ENCODE peak calls at places on chromosome 16, in four cellular contexts. One of them, this sample, is unnamed.

GRCh38 chr16:57720142-57720575 is 15.4 kb upstream of the KATNB1 start:
- DNase-seq in brain microvascular endothelial cell: peak; percentile 60
- DNase-seq in RWPE2: no peak
- DNase-seq in AG10803: peak; percentile 50
- DNase-seq in this sample: peak; percentile 75

GRCh38 chr16:26709175-26709574 is 357.6 kb upstream of the C16orf82 start:
- DNase-seq in brain microvascular endothelial cell: no peak
- DNase-seq in RWPE2: no peak
- DNase-seq in AG10803: no peak
- DNase-seq in this sample: no peak

GRCh38 chr16:49457196-49457595 is 83.6 kb downstream of the C16orf78 start:
- DNase-seq in brain microvascular endothelial cell: no peak
- DNase-seq in RWPE2: no peak
- DNase-seq in AG10803: no peak
- DNase-seq in this sample: no peak

GRCh38 chr16:70520612-70521297 is 2.6 kb downstream of the COG4 start:
- DNase-seq in brain microvascular endothelial cell: peak; percentile 52
- DNase-seq in RWPE2: no peak
- DNase-seq in AG10803: peak; percentile 67
- DNase-seq in this sample: peak; percentile 67

GRCh38 chr16:70697601-70698170 is 11.8 kb upstream of the MTSS2 start:
- DNase-seq in brain microvascular endothelial cell: no peak
- DNase-seq in RWPE2: no peak
- DNase-seq in AG10803: peak; percentile 81
- DNase-seq in this sample: no peak

GRCh38 chr16:84919751-84920150 is 91.6 kb downstream of the ZDHHC7 start:
- DNase-seq in brain microvascular endothelial cell: no peak
- DNase-seq in RWPE2: no peak
- DNase-seq in AG10803: no peak
- DNase-seq in this sample: no peak

GRCh38 chr16:89584768-89585549 is 9.4 kb downstream of the CPNE7 start:
- DNase-seq in brain microvascular endothelial cell: no peak
- DNase-seq in RWPE2: peak; percentile 72
- DNase-seq in AG10803: no peak
- DNase-seq in this sample: no peak

GRCh38 chr16:86051376-86052114 is 152.6 kb downstream of the IRF8 start:
- DNase-seq in brain microvascular endothelial cell: no peak
- DNase-seq in RWPE2: peak; percentile 60
- DNase-seq in AG10803: peak; percentile 16
- DNase-seq in this sample: no peak

GRCh38 chr16:53816211-53816610 is 112.3 kb downstream of the FTO start:
- DNase-seq in brain microvascular endothelial cell: no peak
- DNase-seq in RWPE2: no peak
- DNase-seq in AG10803: peak; percentile 51
- DNase-seq in this sample: no peak

GRCh38 chr16:19809121-19809635 is 75.5 kb downstream of the GPRC5B start:
- DNase-seq in brain microvascular endothelial cell: no peak
- DNase-seq in RWPE2: no peak
- DNase-seq in AG10803: peak; percentile 18
- DNase-seq in this sample: peak; percentile 71

GRCh38 chr16:72285324-72285723 is 113.4 kb upstream of the PMFBP1 start:
- DNase-seq in brain microvascular endothelial cell: no peak
- DNase-seq in RWPE2: no peak
- DNase-seq in AG10803: no peak
- DNase-seq in this sample: no peak

GRCh38 chr16:46883690-46884512 is at the start of gene GPT2:
- DNase-seq in brain microvascular endothelial cell: peak; percentile 93
- DNase-seq in RWPE2: peak; percentile 99
- DNase-seq in AG10803: peak; percentile 95
- DNase-seq in this sample: peak; percentile 96
- H3K4me3 ChIP-seq in brain microvascular endothelial cell: peak within 1 kb of the TSS; percentile 92
- H3K4me3 ChIP-seq in RWPE2: peak within 1 kb of the TSS; percentile 84
- H3K4me3 ChIP-seq in AG10803: peak within 1 kb of the TSS; percentile 91
- H3K4me3 ChIP-seq in this sample: peak within 1 kb of the TSS; percentile 94

DNA sequence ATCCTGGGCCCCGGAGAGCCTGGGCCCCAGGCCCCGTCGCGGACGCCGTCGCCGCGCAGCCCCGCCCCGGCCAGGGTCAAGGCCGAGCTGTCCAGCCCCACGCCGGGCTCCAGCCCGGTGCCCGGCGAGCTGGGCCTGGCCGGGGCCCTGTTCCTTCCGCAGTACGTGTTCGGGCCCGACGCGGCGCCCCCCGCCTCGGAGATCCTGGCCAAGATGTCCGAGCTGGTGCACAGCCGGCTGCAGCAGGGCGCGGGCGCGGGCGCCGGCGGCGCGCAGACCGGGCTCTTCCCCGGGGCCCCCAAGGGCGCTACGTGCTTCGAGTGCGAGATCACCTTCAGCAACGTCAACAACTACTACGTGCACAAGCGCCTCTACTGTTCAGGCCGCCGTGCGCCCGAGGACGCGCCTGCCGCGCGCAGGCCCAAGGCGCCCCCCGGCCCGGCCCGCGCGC is 36.8 kb upstream of the ZC3H18 start:
- DNase-seq in brain microvascular endothelial cell: peak; percentile 7
- DNase-seq in RWPE2: no peak
- DNase-seq in AG10803: peak; percentile 56
- DNase-seq in this sample: peak; percentile 30
- H3K4me3 ChIP-seq in brain microvascular endothelial cell: peak overlapping the region; percentile 15
- H3K4me3 ChIP-seq in RWPE2: peak overlapping the region; percentile 99
- H3K4me3 ChIP-seq in AG10803: peak overlapping the region; percentile 27
- H3K4me3 ChIP-seq in this sample: no peak overlapping the region

DNA sequence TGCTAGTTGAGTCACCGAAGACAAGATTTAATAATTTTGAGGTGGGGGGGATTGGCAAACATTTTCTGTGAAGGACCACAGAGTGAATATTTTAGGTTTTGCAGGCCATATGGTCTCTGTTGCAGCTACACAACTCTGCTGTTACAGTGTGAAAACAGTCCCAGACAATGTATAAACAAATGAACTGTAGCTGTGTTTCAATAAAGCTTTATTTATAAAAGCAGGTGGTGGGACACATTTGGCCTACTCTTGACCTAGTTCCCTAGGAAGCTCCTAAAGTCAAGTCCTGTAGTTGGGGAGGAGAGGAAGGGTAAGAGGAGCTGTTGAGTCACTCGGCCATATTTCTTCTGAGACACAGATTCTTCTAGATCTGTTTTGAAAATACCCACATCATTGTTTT is 92.3 kb downstream of the SDR42E1 start:
- DNase-seq in brain microvascular endothelial cell: no peak
- DNase-seq in RWPE2: no peak
- DNase-seq in AG10803: no peak
- DNase-seq in this sample: no peak
- H3K4me3 ChIP-seq in brain microvascular endothelial cell: no peak overlapping the region
- H3K4me3 ChIP-seq in RWPE2: no peak overlapping the region
- H3K4me3 ChIP-seq in AG10803: no peak overlapping the region
- H3K4me3 ChIP-seq in this sample: no peak overlapping the region

DNA sequence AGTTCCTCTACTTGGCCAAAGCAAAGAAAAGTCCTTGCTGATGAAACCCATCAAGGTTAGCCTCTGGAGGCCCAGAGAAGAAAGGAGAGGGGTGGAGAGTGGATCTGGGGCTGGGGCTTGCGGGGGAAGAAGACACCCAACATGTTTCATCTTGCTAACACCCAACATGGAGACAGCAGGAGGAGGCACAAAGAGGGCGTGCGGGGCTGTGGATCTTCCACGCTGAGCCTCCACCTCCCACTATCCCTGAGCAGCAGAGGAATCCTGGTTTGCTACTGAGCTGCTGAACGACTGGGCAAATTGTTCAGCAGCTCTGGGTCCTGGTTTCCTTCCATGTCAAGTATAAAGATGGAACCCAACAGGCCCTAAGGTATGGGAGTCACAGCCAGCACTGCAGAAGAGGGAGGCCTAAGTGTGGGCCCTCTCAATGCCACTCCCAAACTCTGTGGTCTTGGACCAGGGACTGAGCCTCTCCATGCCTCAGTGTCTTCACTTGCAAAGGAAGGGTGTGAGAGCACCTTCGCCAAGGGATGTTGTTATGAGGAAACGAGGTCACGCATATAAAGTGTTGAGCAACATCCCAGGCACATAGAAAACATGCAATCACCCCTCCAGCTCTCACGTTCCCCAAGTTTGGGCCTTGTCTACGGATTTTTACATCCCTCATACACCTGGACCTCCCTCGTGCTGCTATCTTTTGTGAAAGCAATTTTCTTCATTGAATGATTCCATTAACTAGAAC is 122.5 kb downstream of the XYLT1 start:
- DNase-seq in brain microvascular endothelial cell: no peak
- DNase-seq in RWPE2: no peak
- DNase-seq in AG10803: no peak
- DNase-seq in this sample: no peak
- H3K4me3 ChIP-seq in brain microvascular endothelial cell: no peak overlapping the region
- H3K4me3 ChIP-seq in RWPE2: no peak overlapping the region
- H3K4me3 ChIP-seq in AG10803: no peak overlapping the region
- H3K4me3 ChIP-seq in this sample: no peak overlapping the region

GRCh38 chr16:87964049-87964448 is 12.8 kb downstream of the BANP start:
- DNase-seq in brain microvascular endothelial cell: no peak
- DNase-seq in RWPE2: no peak
- DNase-seq in AG10803: peak; percentile 37
- DNase-seq in this sample: no peak

GRCh38 chr16:87968541-87968940 is 17.3 kb downstream of the BANP start:
- DNase-seq in brain microvascular endothelial cell: peak; percentile 53
- DNase-seq in RWPE2: no peak
- DNase-seq in AG10803: peak; percentile 47
- DNase-seq in this sample: no peak

GRCh38 chr16:87966685-87967185 is 15.5 kb downstream of the BANP start:
- DNase-seq in brain microvascular endothelial cell: no peak
- DNase-seq in RWPE2: no peak
- DNase-seq in AG10803: no peak
- DNase-seq in this sample: no peak

GRCh38 chr16:87965417-87965816 is 14.2 kb downstream of the BANP start:
- DNase-seq in brain microvascular endothelial cell: no peak
- DNase-seq in RWPE2: no peak
- DNase-seq in AG10803: no peak
- DNase-seq in this sample: no peak

GRCh38 chr16:87965973-87966667 is 14.9 kb downstream of the BANP start:
- DNase-seq in brain microvascular endothelial cell: no peak
- DNase-seq in RWPE2: no peak
- DNase-seq in AG10803: peak; percentile 91
- DNase-seq in this sample: peak; percentile 85
- H3K4me3 ChIP-seq in brain microvascular endothelial cell: no peak overlapping the region
- H3K4me3 ChIP-seq in RWPE2: no peak overlapping the region
- H3K4me3 ChIP-seq in AG10803: no peak overlapping the region
- H3K4me3 ChIP-seq in this sample: no peak overlapping the region

This sample was measured in cardiac fibroblast.